ENCODE peak calls at places on chromosome 4, in nine cellular contexts. X is esophagus squamous epithelium, M is lower leg skin, F is heart left ventricle, V is tibial nerve, U is A549, Q is GM12891, J is HCT116, I is ovary. R is an unnamed sample.

GRCh38 chr4:20440170-20440569 is 188.5 kb downstream of the SLIT2 start:
- DNase-seq in F (no peak), M (no peak), J (no peak), V (no peak), I (no peak), U (no peak), Q (no peak), X (no peak), R (no peak)

GRCh38 chr4:23887989-23888388 is 1.9 kb downstream of the PPARGC1A start:
- DNase-seq in F (peak; percentile 64), I (no peak), V (no peak), U (no peak), M (no peak), J (no peak), Q (no peak), X (no peak), R (no peak)

GRCh38 chr4:179415842-179416223 is 1973.6 kb upstream of the AGA start:
- DNase-seq in V (no peak), U (peak; percentile 31), Q (no peak), I (no peak), J (no peak), F (no peak), M (no peak), X (no peak), R (no peak)

GRCh38 chr4:6795821-6796220 is 13.3 kb downstream of the KIAA0232 start:
- DNase-seq in U (no peak), X (no peak), V (no peak), Q (no peak), J (no peak), I (no peak), M (no peak), F (no peak), R (no peak)

GRCh38 chr4:174398728-174399127 is 115.0 kb downstream of the CEP44 start:
- DNase-seq in U (peak; percentile 51), Q (no peak), J (no peak), I (no peak), V (no peak), F (no peak), X (no peak), M (no peak), R (peak; percentile 52)

GRCh38 chr4:135250040-135250439 is 1048.5 kb upstream of the PABPC4L start:
- DNase-seq in Q (no peak), I (no peak), F (no peak), U (no peak), J (no peak), M (no peak), X (no peak), V (no peak), R (no peak)

GRCh38 chr4:12041828-12042227 is 613.1 kb upstream of the HS3ST1 start:
- DNase-seq in J (no peak), V (no peak), F (no peak), I (no peak), X (no peak), M (no peak), U (no peak), Q (no peak), R (no peak)

GRCh38 chr4:4461850-4462249 is 74.9 kb downstream of the NSG1 start:
- DNase-seq in I (no peak), V (no peak), U (no peak), J (no peak), Q (no peak), X (no peak), F (no peak), M (no peak), R (no peak)

GRCh38 chr4:159444668-159445067 is 341.8 kb downstream of the RAPGEF2 start:
- DNase-seq in Q (no peak), J (no peak), M (no peak), F (no peak), I (no peak), X (no peak), V (no peak), U (peak; percentile 8), R (no peak)

DNA sequence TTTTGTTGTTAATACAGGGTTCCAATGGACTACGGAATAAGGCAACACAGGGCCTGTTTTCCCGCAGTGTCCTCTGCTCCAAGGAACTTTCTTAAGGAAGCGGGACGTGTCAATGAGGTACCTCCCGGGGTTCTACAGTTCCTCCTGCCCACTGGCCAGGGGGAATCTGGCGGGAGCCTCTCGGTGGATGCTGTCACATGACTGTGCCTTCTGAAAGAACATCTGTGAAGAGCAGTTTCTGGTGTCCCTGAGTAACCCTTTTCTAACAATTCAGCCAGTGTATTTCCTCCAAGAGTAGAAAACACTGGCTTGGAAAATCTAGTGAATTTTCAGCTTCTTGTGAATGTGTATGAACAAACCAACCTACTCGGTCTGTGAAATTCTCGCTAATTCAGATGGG is 32.7 kb downstream of the MFAP3L start:
- DNase-seq in F (no peak), Q (no peak), V (peak; percentile 9), I (no peak), M (no peak), X (no peak), J (no peak), U (no peak), R (no peak)
- TF ChIP-seq POLR2A in F (no peak), Q (no peak), V (no peak), I (no peak), M (no peak), X (no peak), J (no peak), U (no peak), R (no peak)

GRCh38 chr4:122732329-122733026 is at the start of gene BBS12:
- DNase-seq in J (peak; percentile 98), X (peak; percentile 95), Q (peak; percentile 81), F (peak; percentile 98), M (peak; percentile 100), V (peak; percentile 100), U (peak; percentile 98), I (peak; percentile 98), R (peak; percentile 99)
- TF ChIP-seq POLR2A in J (no peak), X (peak; percentile 34), Q (no peak), F (no peak), M (no peak), V (no peak), U (peak; percentile 25), I (peak; percentile 26), R (peak; percentile 65)

GRCh38 chr4:905485-906214 is 26.5 kb downstream of the GAK start:
- DNase-seq in Q (no peak), M (no peak), J (no peak), V (no peak), I (no peak), U (no peak), X (no peak), F (peak; percentile 41), R (peak; percentile 16)
- TF ChIP-seq POLR2A in Q (no peak), M (no peak), J (no peak), V (no peak), I (no peak), U (no peak), X (no peak), F (no peak), R (no peak)

GRCh38 chr4:98929341-98930267 is 671 bp upstream of the EIF4E start:
- DNase-seq in X (no peak), J (peak; percentile 94), M (peak; percentile 94), I (peak; percentile 58), F (peak; percentile 76), Q (peak; percentile 26), U (peak; percentile 91), V (peak; percentile 51), R (peak; percentile 85)
- TF ChIP-seq POLR2A in X (peak; percentile 16), J (peak; percentile 69), M (no peak), I (peak; percentile 7), F (no peak), Q (peak; percentile 79), U (peak; percentile 55), V (no peak), R (peak; percentile 91)

GRCh38 chr4:62126064-62126732 is 926.1 kb downstream of the ADGRL3 start:
- DNase-seq in U (no peak), X (no peak), J (no peak), F (no peak), M (no peak), I (no peak), V (no peak), Q (no peak), R (no peak)

GRCh38 chr4:62135565-62136156 is 935.5 kb downstream of the ADGRL3 start:
- DNase-seq in V (no peak), J (no peak), F (no peak), U (no peak), I (no peak), Q (no peak), X (no peak), M (no peak), R (no peak)

GRCh38 chr4:62133977-62134376 is 933.9 kb downstream of the ADGRL3 start:
- DNase-seq in F (no peak), M (no peak), X (no peak), U (no peak), I (no peak), Q (no peak), J (no peak), V (no peak), R (no peak)

GRCh38 chr4:62133498-62133897 is 933.4 kb downstream of the ADGRL3 start:
- DNase-seq in V (no peak), F (no peak), J (no peak), X (no peak), M (no peak), U (no peak), Q (no peak), I (no peak), R (no peak)

DNA sequence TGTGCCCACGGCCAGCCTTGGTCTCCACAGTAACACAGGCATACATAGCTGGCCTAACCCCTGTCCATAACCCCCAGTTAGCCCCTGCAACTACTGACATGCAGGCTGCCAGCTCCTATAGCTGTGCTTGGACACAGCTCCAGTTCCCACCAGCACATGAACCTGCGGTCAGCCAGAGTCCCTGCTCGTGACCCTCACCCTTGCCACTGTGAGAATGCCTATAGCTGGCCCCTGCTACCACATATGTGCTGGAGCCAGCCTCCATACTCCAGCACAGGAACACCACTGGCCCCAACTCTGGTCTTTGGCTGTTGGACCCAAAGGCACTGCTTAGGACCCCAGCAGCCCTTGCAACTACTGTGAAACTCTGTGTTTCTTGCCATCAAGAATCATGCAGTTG is 930.9 kb downstream of the ADGRL3 start:
- DNase-seq in J (no peak), V (no peak), F (no peak), X (no peak), Q (no peak), U (no peak), M (peak; percentile 64), I (no peak), R (no peak)
- TF ChIP-seq POLR2A in J (no peak), V (no peak), F (no peak), X (no peak), Q (no peak), U (no peak), M (no peak), I (no peak), R (no peak)